ENCODE peak calls at places on chromosome 2, in eight cellular contexts. M is fibroblast of mammary gland, S is kidney epithelial cell, B is GM23338, H is HL-60, K is cardiac fibroblast, Q is endothelial cell, A is fibroblast of lung. Y is an unnamed sample.

GRCh38 chr2:230218411-230218810 is 1.4 kb downstream of the SP110 start:
- DNase-seq in M (no peak), S (no peak), B (no peak), H (peak), K (peak), Q (no peak), A (no peak), Y (no peak)

GRCh38 chr2:107064750-107065149 is 178.8 kb upstream of the ST6GAL2 start:
- DNase-seq in M (no peak), S (no peak), B (no peak), H (no peak), K (peak), Q (no peak), A (no peak), Y (no peak)

GRCh38 chr2:6031165-6031867 is 339.1 kb downstream of the SOX11 start:
- DNase-seq in M (no peak), S (no peak), B (no peak), H (no peak), K (no peak), Q (no peak), A (no peak), Y (no peak)

GRCh38 chr2:16777123-16777872 is 111.7 kb upstream of the CYRIA start:
- DNase-seq in M (no peak), S (no peak), B (no peak), H (no peak), K (no peak), Q (no peak), A (no peak), Y (no peak)

GRCh38 chr2:203623104-203623503 is 83.3 kb upstream of the CD28 start:
- DNase-seq in M (peak), S (peak), B (no peak), H (no peak), K (peak), Q (no peak), A (peak), Y (no peak)

GRCh38 chr2:101972621-101973434 is 18.9 kb upstream of the IL1R2 start:
- DNase-seq in M (peak), S (no peak), B (no peak), H (peak), K (peak), Q (no peak), A (peak), Y (no peak)

GRCh38 chr2:232203166-232203891 is 175.2 kb upstream of the ALPP start:
- DNase-seq in M (peak), S (no peak), B (no peak), H (no peak), K (no peak), Q (no peak), A (peak), Y (no peak)

GRCh38 chr2:190781604-190782198 is 98.9 kb upstream of the GLS start:
- DNase-seq in M (peak), S (no peak), B (peak), H (peak), K (peak), Q (peak), A (peak), Y (peak)

GRCh38 chr2:214593723-214594122 is 182.9 kb downstream of the VWC2L start:
- DNase-seq in M (peak), S (peak), B (peak), H (no peak), K (peak), Q (no peak), A (peak), Y (no peak)

GRCh38 chr2:130365963-130366362 is 10.1 kb downstream of the PTPN18 start:
- DNase-seq in M (no peak), S (no peak), B (no peak), H (no peak), K (no peak), Q (no peak), A (no peak), Y (no peak)

GRCh38 chr2:37789988-37790387 is 118.5 kb upstream of the CDC42EP3 start:
- DNase-seq in M (no peak), S (no peak), B (no peak), H (no peak), K (no peak), Q (no peak), A (peak), Y (no peak)

GRCh38 chr2:38261569-38262513 is 115.2 kb downstream of the ATL2 start:
- DNase-seq in M (no peak), S (no peak), B (no peak), H (no peak), K (no peak), Q (no peak), A (no peak), Y (peak)

DNA sequence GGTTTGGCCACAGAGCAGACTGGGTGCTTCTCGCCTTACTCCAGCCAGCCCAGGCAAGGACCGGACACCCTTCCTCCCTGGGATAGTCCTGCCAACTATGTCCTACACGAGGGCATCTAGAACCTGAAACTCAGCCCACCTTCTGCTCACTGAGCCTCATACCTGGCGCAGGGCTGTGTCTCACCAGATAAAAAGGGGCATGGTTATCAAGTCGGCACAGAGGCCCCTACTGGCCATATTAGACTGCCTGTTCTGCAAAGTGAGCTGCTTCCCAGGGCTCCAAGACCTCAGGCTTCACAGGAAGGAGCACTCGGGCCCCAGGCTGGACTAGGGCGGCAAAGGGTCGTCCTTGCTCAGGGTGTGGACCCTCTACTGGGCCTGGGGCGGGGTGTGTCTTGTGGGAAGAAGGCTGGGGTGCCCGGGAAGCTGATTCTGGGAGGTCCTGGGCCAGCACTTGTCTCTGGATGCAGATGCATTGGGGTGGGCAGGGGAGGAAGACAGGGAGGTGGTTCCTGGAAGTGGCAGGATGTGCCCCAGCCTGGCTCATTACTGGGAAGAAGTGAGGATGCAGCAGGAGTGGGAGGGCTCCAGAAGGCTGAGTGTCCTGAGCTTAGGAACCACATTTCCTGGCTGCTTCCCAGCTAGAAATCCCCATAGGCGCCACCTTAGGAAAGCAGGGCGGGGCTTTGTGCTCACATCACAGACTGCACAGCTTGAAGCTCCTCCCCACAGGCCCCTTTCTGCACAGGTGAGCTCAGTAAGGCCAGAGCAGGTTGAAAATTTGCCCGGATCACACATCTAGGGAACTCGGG is 19.6 kb downstream of the EHD3 start:
- DNase-seq in M (no peak), S (no peak), B (peak), H (no peak), K (no peak), Q (no peak), A (no peak), Y (no peak)
- TF ChIP-seq CTCF in M (no peak), S (no peak), B (no peak), H (no peak), K (no peak), Q (no peak), A (no peak), Y (no peak)

DNA sequence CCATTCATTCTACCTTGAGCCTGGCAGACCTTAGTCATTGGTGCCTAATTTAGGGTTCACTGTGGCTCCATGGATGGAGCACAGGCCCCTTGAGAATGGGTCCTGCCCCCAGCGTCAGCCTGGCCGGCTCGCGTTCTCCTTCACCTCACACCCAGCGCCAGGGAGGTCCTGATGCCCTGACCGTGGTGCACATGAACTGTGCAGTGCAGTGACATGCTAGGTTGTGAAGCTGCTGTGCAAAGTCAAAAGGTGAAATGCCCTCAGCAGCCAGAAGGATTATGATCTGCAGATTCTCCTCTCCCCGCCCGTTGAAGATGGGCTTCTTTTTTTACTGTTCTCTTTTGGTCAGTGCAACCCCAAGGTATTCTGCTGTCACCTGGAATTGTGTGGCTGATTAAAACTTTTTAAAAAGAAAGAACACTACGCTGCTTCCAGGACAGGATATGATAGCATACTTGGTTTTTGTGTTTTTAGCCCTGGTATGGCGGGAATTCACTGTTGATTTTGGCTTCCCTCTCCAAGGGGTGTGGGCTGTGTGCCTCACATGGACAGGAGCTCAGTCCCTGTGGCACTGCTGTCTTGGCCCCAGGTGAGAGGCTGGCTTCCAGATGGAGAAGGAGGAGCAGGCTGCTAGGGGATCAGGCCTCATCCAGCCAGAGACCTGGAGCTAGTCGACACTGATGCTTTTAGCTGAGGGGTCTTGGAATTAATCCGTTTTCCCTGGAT is 49.4 kb upstream of the MCFD2 start:
- DNase-seq in M (no peak), S (no peak), B (no peak), H (no peak), K (peak), Q (no peak), A (peak), Y (no peak)
- TF ChIP-seq CTCF in M (no peak), S (no peak), B (no peak), H (no peak), K (no peak), Q (no peak), A (no peak), Y (no peak)

GRCh38 chr2:579961-580360 is 97.2 kb downstream of the TMEM18 start:
- DNase-seq in M (no peak), S (no peak), B (no peak), H (no peak), K (no peak), Q (no peak), A (no peak), Y (no peak)

GRCh38 chr2:584863-585823 is 92.1 kb downstream of the TMEM18 start:
- DNase-seq in M (no peak), S (no peak), B (peak), H (no peak), K (no peak), Q (no peak), A (no peak), Y (peak)

GRCh38 chr2:582792-583528 is 94.2 kb downstream of the TMEM18 start:
- DNase-seq in M (no peak), S (no peak), B (no peak), H (no peak), K (no peak), Q (no peak), A (no peak), Y (no peak)

GRCh38 chr2:586518-587370 is 90.5 kb downstream of the TMEM18 start:
- DNase-seq in M (no peak), S (no peak), B (no peak), H (no peak), K (no peak), Q (no peak), A (no peak), Y (no peak)

DNA sequence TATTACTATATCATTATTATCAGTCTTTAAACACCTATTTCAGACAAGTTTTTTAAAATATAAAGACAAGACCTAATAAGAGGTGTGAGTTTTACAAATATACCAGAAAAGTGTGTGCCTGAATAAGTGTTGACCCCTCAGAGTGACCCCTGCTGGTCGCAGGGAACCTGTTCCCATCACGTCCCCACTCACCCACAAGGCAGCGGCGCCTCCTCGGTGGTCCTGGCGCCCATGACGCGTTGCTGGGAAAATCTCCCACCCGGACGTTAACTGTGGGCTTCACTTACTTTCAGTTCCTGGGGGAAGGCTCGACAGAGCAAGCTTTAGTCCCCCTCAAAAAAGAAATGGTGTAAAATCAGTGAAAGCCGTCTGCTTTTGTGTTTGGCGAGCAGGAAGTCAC is 93.5 kb downstream of the TMEM18 start:
- DNase-seq in M (no peak), S (no peak), B (peak), H (no peak), K (no peak), Q (no peak), A (no peak), Y (no peak)
- TF ChIP-seq CTCF in M (no peak), S (no peak), B (peak), H (no peak), K (no peak), Q (peak), A (no peak), Y (no peak)

DNA sequence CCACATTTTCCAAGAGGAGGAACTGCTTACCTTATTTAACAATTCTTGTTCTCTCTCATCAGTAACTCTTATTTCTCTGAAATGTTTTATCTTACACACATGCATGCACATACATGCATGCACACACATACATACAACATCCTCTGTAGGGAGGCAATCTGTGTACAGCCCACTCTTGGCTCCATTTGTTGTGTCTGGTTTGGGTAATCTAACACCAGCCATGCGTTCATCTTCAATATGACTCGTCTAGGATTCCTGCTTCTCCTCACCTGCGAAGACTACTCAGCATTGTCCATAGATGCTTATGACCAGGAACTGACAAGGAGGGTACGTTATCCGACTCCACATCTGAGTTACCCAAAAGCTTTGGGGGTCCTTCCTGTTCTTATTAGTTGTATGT is 18.0 kb downstream of the LYPD6B start:
- DNase-seq in M (no peak), S (no peak), B (no peak), H (no peak), K (no peak), Q (no peak), A (no peak), Y (no peak)
- TF ChIP-seq CTCF in M (no peak), S (no peak), B (no peak), H (no peak), K (no peak), Q (no peak), A (no peak), Y (no peak)

GRCh38 chr2:121099329-121100318 is 185.4 kb downstream of the TFCP2L1 start:
- DNase-seq in M (no peak), S (no peak), B (peak), H (no peak), K (no peak), Q (peak), A (no peak), Y (no peak)
- TF ChIP-seq CTCF in M (peak), S (peak), B (peak), H (peak), K (peak), Q (no peak), A (peak), Y (no peak)

GRCh38 chr2:205680067-205680466 is 2.2 kb upstream of the NRP2 start:
- DNase-seq in M (peak), S (no peak), B (peak), H (no peak), K (peak), Q (peak), A (peak), Y (peak)
- TF ChIP-seq CTCF in M (peak), S (peak), B (peak), H (peak), K (no peak), Q (peak), A (peak), Y (peak)

DNA sequence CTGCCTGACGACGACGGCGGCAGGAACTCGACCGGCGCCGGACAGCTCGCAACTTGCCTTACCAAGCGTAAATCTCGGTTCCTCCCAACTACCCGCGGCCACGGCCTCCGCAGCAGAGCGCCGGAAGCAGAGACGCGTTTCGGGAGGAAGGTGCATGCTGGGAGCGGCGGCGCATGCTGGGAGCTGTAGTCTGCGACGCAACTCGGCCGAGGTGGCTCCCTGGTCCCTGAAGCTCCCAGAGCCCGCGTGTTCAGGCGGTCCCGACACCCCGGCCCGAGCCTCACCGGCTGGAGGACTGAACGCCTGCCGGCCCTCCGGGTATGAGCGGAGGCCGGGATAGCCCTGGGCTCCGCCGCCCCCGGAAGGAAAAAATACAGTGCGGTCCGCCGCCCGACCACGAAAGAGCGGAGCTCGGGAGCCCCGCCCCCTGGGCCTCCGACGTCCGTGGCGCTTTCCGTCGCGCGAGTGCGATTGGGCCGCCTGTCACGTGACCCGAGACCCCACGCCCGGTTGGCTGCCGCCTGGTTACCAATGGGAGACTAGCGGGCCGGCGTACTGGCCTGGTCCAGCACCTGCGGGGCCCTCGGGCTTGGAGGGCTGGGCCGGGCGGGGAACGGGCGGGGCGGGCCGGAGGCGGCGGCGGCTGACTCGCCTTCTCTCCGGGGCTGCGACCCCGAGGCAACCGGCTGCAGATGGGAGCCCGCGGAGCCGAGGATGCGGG is at the start of gene CAPN10:
- DNase-seq in M (peak), S (peak), B (peak), H (peak), K (peak), Q (peak), A (peak), Y (peak)
- TF ChIP-seq CTCF in M (no peak), S (no peak), B (no peak), H (no peak), K (no peak), Q (no peak), A (no peak), Y (no peak)